ENCODE peak calls at places on chromosomes 11 and 22, in seven cellular contexts. U is body of pancreas; Z is upper lobe of right lung; J is pancreas; V is right cardiac atrium; Q is activated CD4-positive, CD25-positive, alpha-beta regulatory T cell treated with anti-CD3 and anti-CD28 coated beads, Interleukin-2, amount 50 U/mL, for 24 hours; H is stimulated activated effector memory CD8-positive, alpha-beta T cell treated with anti-CD3 and anti-CD28 coated beads, Interleukin-12 subunit alpha, Interleukin-12 subunit beta, amount 100 ng/mL, for 72 hours. X is an unnamed sample.
A peak's percentile ranks its signal among the peaks of the same experiment; 100 is the strongest.

GRCh38 chr11:41121600-41121999 is 337.9 kb downstream of the LRRC4C start:
- ATAC-seq in J (no peak), H (no peak), Z (no peak), Q (no peak), V (no peak), U (no peak), X (no peak)

GRCh38 chr22:42918500-42918899 is 61.4 kb upstream of the ARFGAP3 start:
- ATAC-seq in U (no peak), Z (no peak), H (no peak), V (no peak), Q (no peak), J (no peak), X (peak; percentile 18)

GRCh38 chr11:93515438-93515837 is 27.8 kb downstream of the SMCO4 start:
- ATAC-seq in J (no peak), Q (no peak), Z (peak; percentile 54), U (no peak), V (peak; percentile 24), H (no peak), X (no peak)

GRCh38 chr22:23565942-23566715 is 14.0 kb downstream of the IGLL1 start:
- ATAC-seq in U (peak; percentile 46), Z (peak; percentile 16), Q (no peak), J (peak; percentile 55), V (peak; percentile 19), H (no peak), X (no peak)

GRCh38 chr11:35340101-35340500 is 79.3 kb downstream of the SLC1A2 start:
- ATAC-seq in Q (no peak), V (no peak), H (no peak), U (no peak), Z (no peak), J (no peak), X (no peak)

GRCh38 chr22:39839917-39840510 is 53.5 kb downstream of the ENTHD1 start:
- ATAC-seq in J (no peak), V (no peak), H (peak; percentile 100), Z (no peak), U (no peak), Q (peak; percentile 98), X (no peak)

GRCh38 chr11:45906096-45906682 is 882 bp downstream of the FREY1 start:
- ATAC-seq in Z (no peak), U (peak; percentile 86), V (no peak), H (peak; percentile 3), J (peak; percentile 76), Q (peak; percentile 22), X (no peak)

GRCh38 chr22:46934746-46935491 is 172.5 kb downstream of the TBC1D22A start:
- ATAC-seq in J (peak; percentile 65), H (peak; percentile 99), U (peak; percentile 76), V (no peak), Q (peak; percentile 99), Z (peak; percentile 48), X (peak; percentile 85)

GRCh38 chr11:73245461-73245860 is 26.7 kb upstream of the P2RY6 start:
- ATAC-seq in Q (no peak), V (no peak), U (no peak), J (no peak), H (no peak), Z (no peak), X (no peak)